ENCODE peak calls at places on chromosomes 1 and 21, in five cellular contexts. B, F, U, C and I are unnamed samples.

GRCh38 chr1:177385760-177386698 is 215.3 kb downstream of the BRINP2 start:
- DNase-seq in U (no peak), F (no peak), C (no peak), B (no peak), I (no peak)

GRCh38 chr1:115089443-115090340 is at the start of gene TSPAN2:
- DNase-seq in B (peak; percentile 95), U (peak; percentile 51), C (peak; percentile 45), F (peak; percentile 12), I (no peak)

GRCh38 chr1:27601321-27601770 is 2.6 kb downstream of the AHDC1 start:
- DNase-seq in F (no peak), B (no peak), C (no peak), U (no peak), I (no peak)

GRCh38 chr21:33254766-33255165 is 11.4 kb upstream of the IL10RB start:
- DNase-seq in U (no peak), F (no peak), B (no peak), C (no peak), I (no peak)

GRCh38 chr1:48683878-48684277 is 92.8 kb downstream of the BEND5 start:
- DNase-seq in U (no peak), C (no peak), F (no peak), B (no peak), I (no peak)

GRCh38 chr1:184615301-184615700 is 139.4 kb downstream of the EDEM3 start:
- DNase-seq in F (no peak), U (no peak), B (no peak), C (no peak), I (no peak)

GRCh38 chr1:29196863-29197589 is 15.3 kb upstream of the SRSF4 start:
- DNase-seq in U (no peak), B (no peak), F (peak; percentile 76), C (no peak), I (no peak)

GRCh38 chr1:42335809-42336518 is 929 bp upstream of the FOXJ3 start:
- DNase-seq in U (peak; percentile 61), F (peak; percentile 73), C (no peak), B (no peak), I (no peak)

GRCh38 chr1:109441105-109441504 is 14.9 kb upstream of the PSMA5 start:
- DNase-seq in C (no peak), B (no peak), F (peak; percentile 84), U (no peak), I (no peak)

GRCh38 chr1:36306210-36306901 is at the start of gene SH3D21:
- DNase-seq in U (peak; percentile 67), F (peak; percentile 31), B (peak; percentile 96), C (peak; percentile 42), I (peak; percentile 18)

GRCh38 chr1:205665216-205665757 is 15.0 kb downstream of the SLC45A3 start:
- DNase-seq in C (no peak), B (peak; percentile 33), F (no peak), U (no peak), I (peak; percentile 43)

GRCh38 chr1:210407207-210407886 is 78.6 kb downstream of the HHAT start:
- DNase-seq in U (peak; percentile 77), C (peak; percentile 29), F (peak; percentile 69), B (peak; percentile 63), I (peak; percentile 55)

GRCh38 chr21:33917421-33917820 is 1.8 kb upstream of the ATP5PO start:
- DNase-seq in U (no peak), B (no peak), C (no peak), F (no peak), I (no peak)

DNA sequence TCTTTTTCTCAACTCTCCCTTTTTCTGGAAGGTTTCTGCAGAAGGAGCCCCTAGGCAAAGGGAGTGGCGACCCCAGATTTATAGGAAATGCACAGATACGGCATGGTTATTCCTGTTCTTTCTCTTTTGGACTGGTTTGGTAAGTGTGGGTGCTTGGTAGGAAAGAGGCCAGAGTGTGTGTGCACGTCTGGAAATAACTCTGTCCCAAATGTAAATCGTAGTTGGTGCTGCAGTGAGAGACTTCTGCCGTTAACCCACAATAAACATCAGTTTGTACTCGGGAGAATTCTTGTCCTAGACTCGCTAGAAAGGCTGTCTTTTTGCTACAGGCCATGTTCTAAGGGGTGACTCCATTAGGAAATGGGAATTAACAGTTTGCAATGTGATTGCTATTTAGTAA is 761 bp downstream of the SLC44A3 start:
- DNase-seq in C (no peak), U (no peak), F (no peak), B (no peak), I (no peak)
- H3K4me3 ChIP-seq in C (no peak overlapping the region), U (peak overlapping the region; percentile 68), F (peak overlapping the region; percentile 69), B (peak overlapping the region; percentile 67), I (no peak overlapping the region)

DNA sequence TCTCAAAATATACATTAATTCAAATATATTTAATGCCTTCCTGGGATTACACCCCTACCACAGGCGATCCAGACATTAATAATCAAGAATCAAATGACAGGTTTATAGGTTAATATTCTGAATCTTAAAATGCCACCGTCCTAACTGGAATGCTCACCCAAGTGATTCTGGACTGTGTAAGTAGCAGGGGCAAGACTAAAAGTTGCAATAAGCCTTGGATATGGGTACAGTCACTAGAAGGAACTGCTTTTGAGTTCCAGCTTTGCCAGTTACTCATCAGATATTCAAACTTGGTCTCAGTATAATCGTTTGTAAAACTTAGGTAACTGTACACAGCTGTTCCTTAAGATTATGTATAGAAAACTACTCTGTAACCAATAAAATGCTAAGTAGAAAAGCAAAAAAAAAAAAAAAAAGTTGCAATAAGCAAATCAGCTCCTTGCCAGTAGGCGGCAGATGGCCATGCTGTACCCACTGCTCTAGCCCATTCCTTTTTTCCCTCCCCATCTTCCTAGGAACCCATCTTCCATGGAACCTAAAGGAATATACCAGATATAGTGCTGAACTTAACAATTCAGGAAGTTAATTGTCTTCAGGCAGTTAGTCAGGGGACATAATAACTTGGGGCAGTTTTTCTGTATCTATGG is 10.5 kb downstream of the RO60 start:
- DNase-seq in C (no peak), F (peak; percentile 26), U (no peak), B (peak; percentile 52), I (no peak)
- H3K4me3 ChIP-seq in C (peak overlapping the region; percentile 38), F (no peak overlapping the region), U (no peak overlapping the region), B (no peak overlapping the region), I (no peak overlapping the region)

GRCh38 chr1:227786673-227787512 is 28.6 kb upstream of the PRSS38 start:
- DNase-seq in U (peak; percentile 31), C (no peak), F (no peak), B (peak; percentile 72), I (no peak)
- H3K4me3 ChIP-seq in U (peak overlapping the region; percentile 67), C (peak overlapping the region; percentile 83), F (peak overlapping the region; percentile 52), B (peak overlapping the region; percentile 74), I (no peak overlapping the region)

GRCh38 chr1:190904091-190904695 is 426.5 kb upstream of the BRINP3 start:
- DNase-seq in B (no peak), U (no peak), C (no peak), F (peak; percentile 71), I (no peak)

DNA sequence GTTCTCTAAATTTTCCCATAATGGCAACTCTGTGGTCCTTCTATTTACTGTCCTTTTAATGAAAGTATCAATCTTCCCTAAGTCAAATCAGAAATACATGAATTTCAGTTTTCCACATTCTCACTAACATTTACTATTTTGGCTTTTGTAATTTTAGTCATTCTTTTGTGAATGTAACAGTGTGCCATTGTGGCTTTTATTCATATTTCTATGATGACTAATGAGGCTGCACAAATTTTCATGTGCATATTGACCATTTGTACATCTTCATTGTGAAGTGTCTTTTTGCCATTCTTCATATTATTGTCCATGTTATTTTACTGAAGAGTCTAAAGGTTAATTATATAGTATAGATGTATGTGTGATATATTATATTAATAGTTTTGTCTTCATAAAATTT is 431.0 kb upstream of the BRINP3 start:
- DNase-seq in F (peak; percentile 52), U (no peak), B (no peak), C (no peak), I (no peak)
- H3K4me3 ChIP-seq in F (no peak overlapping the region), U (no peak overlapping the region), B (no peak overlapping the region), C (no peak overlapping the region), I (no peak overlapping the region)

DNA sequence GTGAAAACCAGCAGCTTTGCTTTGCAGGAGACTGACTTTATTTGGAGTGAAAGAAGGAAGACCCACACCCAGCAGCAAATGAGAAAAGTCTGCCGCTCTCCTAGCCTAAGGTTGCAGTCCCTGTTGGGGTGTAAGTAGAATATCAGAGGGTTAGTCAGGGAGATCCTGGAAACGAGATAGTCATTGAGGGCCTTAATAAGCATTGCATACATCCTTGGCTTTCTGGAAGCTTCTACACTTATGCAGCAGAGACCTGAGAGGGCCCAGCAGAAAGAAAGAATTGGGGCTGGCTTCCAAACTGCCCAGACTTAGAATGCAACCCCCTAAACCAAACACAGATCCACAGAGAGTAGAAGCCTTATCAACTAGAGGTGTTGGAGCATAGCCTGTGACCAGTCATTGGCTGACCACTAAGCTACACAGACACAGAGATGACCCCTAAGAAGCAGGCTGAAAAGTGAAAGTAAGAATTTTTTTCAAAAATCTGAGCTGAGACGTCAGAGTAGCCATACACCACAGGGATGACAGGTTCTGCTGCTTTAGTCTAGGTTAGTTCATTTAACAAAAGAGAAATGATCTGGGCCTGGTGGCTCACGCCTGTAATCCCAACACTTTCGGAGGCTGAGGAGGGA is 98.4 kb downstream of the LYPLAL1 start:
- DNase-seq in B (no peak), F (peak; percentile 77), U (no peak), C (no peak), I (no peak)
- H3K4me3 ChIP-seq in B (no peak overlapping the region), F (no peak overlapping the region), U (no peak overlapping the region), C (no peak overlapping the region), I (no peak overlapping the region)

GRCh38 chr1:154869351-154870116 is 547 bp downstream of the KCNN3 start:
- DNase-seq in C (no peak), B (peak; percentile 67), U (no peak), F (peak; percentile 58), I (no peak)
- H3K4me3 ChIP-seq in C (no peak overlapping the region), B (peak overlapping the region; percentile 29), U (peak overlapping the region; percentile 44), F (peak overlapping the region; percentile 42), I (peak overlapping the region; percentile 25)

GRCh38 chr1:55040953-55041494 is 1.7 kb downstream of the PCSK9 start:
- DNase-seq in C (no peak), U (no peak), B (no peak), F (no peak), I (no peak)
- H3K4me3 ChIP-seq in C (no peak overlapping the region), U (no peak overlapping the region), B (peak overlapping the region; percentile 67), F (peak overlapping the region; percentile 58), I (no peak overlapping the region)

DNA sequence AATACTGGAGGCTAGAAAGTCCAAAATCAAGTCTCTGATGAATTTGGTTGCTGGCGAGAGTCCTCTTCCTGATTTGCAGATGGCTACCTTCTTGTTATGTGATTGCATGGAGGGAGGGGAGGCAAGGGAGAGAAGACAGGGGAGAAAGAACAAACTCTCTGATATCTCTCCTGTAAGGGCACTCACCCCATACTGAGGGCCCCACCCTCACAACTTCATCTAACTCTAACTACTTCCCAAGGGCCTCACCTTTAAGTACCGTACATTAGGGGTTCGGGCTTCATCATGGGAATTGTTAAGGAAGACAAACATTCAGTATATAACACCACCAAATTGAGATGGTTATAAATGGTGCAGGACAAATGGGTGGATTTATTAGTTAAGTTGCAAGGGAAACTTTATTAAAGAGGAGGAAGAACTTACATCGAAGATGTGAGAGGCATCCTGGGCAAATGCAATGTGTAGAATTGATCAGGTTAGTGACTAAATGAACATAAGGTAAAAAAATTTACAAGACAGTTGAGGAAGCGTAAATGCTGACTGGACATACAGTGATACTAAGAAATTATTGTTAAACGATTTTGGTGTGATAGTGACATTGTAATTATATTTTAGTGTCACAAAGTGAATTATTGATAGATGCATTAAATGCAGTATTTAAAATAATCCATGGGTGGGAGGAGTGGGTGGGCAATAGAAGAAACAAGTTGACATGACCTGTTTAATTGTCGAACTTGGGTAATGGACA is 10.6 kb downstream of the OR2B11 start:
- DNase-seq in B (no peak), U (no peak), C (no peak), F (no peak), I (no peak)
- H3K4me3 ChIP-seq in B (no peak overlapping the region), U (peak overlapping the region; percentile 49), C (no peak overlapping the region), F (no peak overlapping the region), I (no peak overlapping the region)